ENCODE peak calls at places on chromosomes 16 and 17, in seven cellular contexts. S is epithelial cell of prostate, E is transverse colon, I is left ventricle myocardium inferior, X is stomach, H is sigmoid colon, R is A549. G is an unnamed sample.

GRCh38 chr17:50877838-50878237 is 11.7 kb upstream of the TOB1 start:
- DNase-seq in S (no peak), E (no peak), I (no peak), X (no peak), H (no peak), R (no peak), G (no peak)

GRCh38 chr16:8310356-8310755 is 280.0 kb downstream of the TMEM114 start:
- DNase-seq in S (no peak), E (no peak), I (no peak), X (no peak), H (no peak), R (no peak), G (no peak)

GRCh38 chr16:74726736-74727135 is 26.1 kb upstream of the MLKL start:
- DNase-seq in S (no peak), E (peak), I (no peak), X (no peak), H (no peak), R (no peak), G (no peak)

GRCh38 chr17:67111808-67112207 is 67.5 kb downstream of the CACNG1 start:
- DNase-seq in S (no peak), E (no peak), I (no peak), X (no peak), H (no peak), R (no peak), G (no peak)

GRCh38 chr17:68006797-68007196 is 10.5 kb upstream of the C17orf58 start:
- DNase-seq in S (no peak), E (no peak), I (peak), X (no peak), H (no peak), R (no peak), G (no peak)

GRCh38 chr16:68257906-68258800 is 6.2 kb upstream of the SLC7A6 start:
- DNase-seq in S (peak), E (peak), I (peak), X (no peak), H (peak), R (no peak), G (no peak)

GRCh38 chr16:67433131-67433719 is 2.3 kb downstream of the HSD11B2 start:
- DNase-seq in S (no peak), E (no peak), I (no peak), X (no peak), H (no peak), R (no peak), G (no peak)

GRCh38 chr16:57036945-57037344 is 47.6 kb downstream of the NLRC5 start:
- DNase-seq in S (no peak), E (no peak), I (no peak), X (no peak), H (no peak), R (no peak), G (no peak)

GRCh38 chr16:61791465-61791864 is 244.8 kb downstream of the CDH8 start:
- DNase-seq in S (no peak), E (no peak), I (no peak), X (no peak), H (no peak), R (no peak), G (no peak)

GRCh38 chr17:46044286-46044928 is 45.4 kb downstream of the STH start:
- DNase-seq in S (peak), E (peak), I (no peak), X (peak), H (peak), R (peak), G (no peak)

GRCh38 chr17:68613739-68614298 is 12.7 kb upstream of the FAM20A start:
- DNase-seq in S (no peak), E (no peak), I (no peak), X (no peak), H (no peak), R (peak), G (peak)

GRCh38 chr17:81429353-81429774 is 34.1 kb downstream of the BAHCC1 start:
- DNase-seq in S (no peak), E (peak), I (peak), X (peak), H (peak), R (peak), G (peak)

GRCh38 chr16:60684002-60684401 is 1352.2 kb downstream of the CDH8 start:
- DNase-seq in S (no peak), E (no peak), I (no peak), X (no peak), H (no peak), R (no peak), G (no peak)

GRCh38 chr17:20063665-20064648 is 54.8 kb downstream of the SPECC1 start:
- DNase-seq in S (peak), E (peak), I (peak), X (peak), H (peak), R (peak), G (no peak)

GRCh38 chr16:86199182-86199581 is 300.2 kb downstream of the IRF8 start:
- DNase-seq in S (no peak), E (no peak), I (no peak), X (no peak), H (no peak), R (no peak), G (no peak)

GRCh38 chr16:65621640-65622039 is 499.8 kb upstream of the CDH11 start:
- DNase-seq in S (no peak), E (no peak), I (peak), X (no peak), H (no peak), R (no peak), G (no peak)

GRCh38 chr16:29767062-29767461 is 11.0 kb upstream of the ZG16 start:
- DNase-seq in S (no peak), E (no peak), I (no peak), X (no peak), H (no peak), R (no peak), G (no peak)

GRCh38 chr17:81440511-81441244 is 45.4 kb downstream of the BAHCC1 start:
- DNase-seq in S (no peak), E (no peak), I (no peak), X (no peak), H (no peak), R (peak), G (no peak)

GRCh38 chr17:1473841-1474240 is 17.8 kb upstream of the CRK start:
- DNase-seq in S (no peak), E (no peak), I (no peak), X (no peak), H (no peak), R (no peak), G (no peak)

GRCh38 chr16:57810197-57811024 is 8.1 kb upstream of the KIFC3 start:
- DNase-seq in S (peak), E (peak), I (peak), X (peak), H (peak), R (peak), G (peak)

GRCh38 chr17:44556114-44556853 is 1.0 kb upstream of the FZD2 start:
- DNase-seq in S (no peak), E (peak), I (peak), X (peak), H (peak), R (peak), G (no peak)

GRCh38 chr16:46789499-46790414 is 41.2 kb downstream of the C16orf87 start:
- DNase-seq in S (no peak), E (peak), I (peak), X (peak), H (peak), R (peak), G (peak)

GRCh38 chr16:57529324-57530103 is 6.9 kb downstream of the CCDC102A start:
- DNase-seq in S (no peak), E (peak), I (peak), X (no peak), H (peak), R (no peak), G (no peak)

GRCh38 chr17:75652934-75653549 is 13.9 kb downstream of the RECQL5 start:
- DNase-seq in S (no peak), E (no peak), I (no peak), X (no peak), H (peak), R (peak), G (no peak)

GRCh38 chr16:50924759-50925545 is 183.1 kb downstream of the CYLD start:
- DNase-seq in S (peak), E (no peak), I (no peak), X (no peak), H (no peak), R (no peak), G (no peak)

GRCh38 chr17:30165960-30166359 is 49.3 kb downstream of the NSRP1 start:
- DNase-seq in S (no peak), E (no peak), I (no peak), X (no peak), H (no peak), R (no peak), G (no peak)

GRCh38 chr16:19095699-19096098 is 18.1 kb upstream of the ITPRIPL2 start:
- DNase-seq in S (no peak), E (no peak), I (no peak), X (no peak), H (no peak), R (no peak), G (no peak)

GRCh38 chr17:65407017-65407416 is 154.4 kb downstream of the AXIN2 start:
- DNase-seq in S (no peak), E (no peak), I (no peak), X (no peak), H (no peak), R (no peak), G (no peak)

GRCh38 chr17:78645421-78646295 is 68.5 kb upstream of the DNAH17 start:
- DNase-seq in S (no peak), E (peak), I (peak), X (peak), H (peak), R (peak), G (no peak)

GRCh38 chr16:16092925-16093624 is 130.2 kb downstream of the ABCC6 start:
- DNase-seq in S (no peak), E (no peak), I (no peak), X (peak), H (no peak), R (no peak), G (no peak)

GRCh38 chr16:4358831-4359561 is 7.9 kb upstream of the PAM16 start:
- DNase-seq in S (no peak), E (peak), I (peak), X (peak), H (peak), R (peak), G (peak)

GRCh38 chr17:82058230-82058854 is 6.6 kb downstream of the GPS1 start:
- DNase-seq in S (no peak), E (no peak), I (no peak), X (peak), H (no peak), R (no peak), G (no peak)

GRCh38 chr17:45791935-45792334 is 7.8 kb downstream of the CRHR1 start:
- DNase-seq in S (peak), E (no peak), I (no peak), X (peak), H (no peak), R (no peak), G (peak)

GRCh38 chr17:7557825-7558543 is 566 bp upstream of the TNFSF13 start:
- DNase-seq in S (no peak), E (peak), I (peak), X (peak), H (peak), R (no peak), G (peak)
- H3K27ac ChIP-seq in S (peak), E (peak), I (peak), X (peak), H (peak), R (peak), G (peak)

DNA sequence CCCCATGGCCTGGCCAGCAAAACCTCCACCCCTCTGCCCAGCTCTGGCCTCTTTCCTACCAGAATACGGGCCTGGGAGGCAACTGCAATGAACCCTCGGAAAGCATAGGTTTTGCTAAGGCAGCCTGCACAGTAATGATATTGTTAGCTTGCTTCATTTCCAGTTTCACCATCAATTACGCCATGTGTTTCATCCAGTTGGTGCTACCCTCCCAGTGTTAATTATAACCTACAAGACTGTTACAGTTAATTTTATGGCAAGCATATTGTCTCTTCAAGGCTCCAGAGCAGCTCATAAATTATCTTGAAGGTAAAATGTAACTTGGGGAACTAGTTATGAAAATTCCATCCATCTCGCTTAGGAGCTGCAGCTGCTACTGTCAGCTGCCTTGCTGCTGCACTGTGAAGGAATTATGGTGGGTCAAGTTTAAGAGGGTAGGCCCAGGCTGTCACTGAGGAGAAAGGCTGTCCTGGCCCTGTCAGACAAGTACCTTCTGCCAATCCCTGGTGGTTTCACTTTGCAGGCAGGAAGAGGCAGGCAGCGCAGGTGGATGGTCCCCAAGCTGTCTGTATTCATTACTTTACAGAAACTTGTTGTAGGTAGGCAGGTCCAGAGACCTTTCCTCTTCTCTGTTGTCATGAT is 242.9 kb downstream of the FTO start:
- DNase-seq in S (no peak), E (no peak), I (no peak), X (no peak), H (no peak), R (no peak), G (no peak)
- H3K27ac ChIP-seq in S (no peak), E (no peak), I (no peak), X (no peak), H (no peak), R (no peak), G (no peak)

DNA sequence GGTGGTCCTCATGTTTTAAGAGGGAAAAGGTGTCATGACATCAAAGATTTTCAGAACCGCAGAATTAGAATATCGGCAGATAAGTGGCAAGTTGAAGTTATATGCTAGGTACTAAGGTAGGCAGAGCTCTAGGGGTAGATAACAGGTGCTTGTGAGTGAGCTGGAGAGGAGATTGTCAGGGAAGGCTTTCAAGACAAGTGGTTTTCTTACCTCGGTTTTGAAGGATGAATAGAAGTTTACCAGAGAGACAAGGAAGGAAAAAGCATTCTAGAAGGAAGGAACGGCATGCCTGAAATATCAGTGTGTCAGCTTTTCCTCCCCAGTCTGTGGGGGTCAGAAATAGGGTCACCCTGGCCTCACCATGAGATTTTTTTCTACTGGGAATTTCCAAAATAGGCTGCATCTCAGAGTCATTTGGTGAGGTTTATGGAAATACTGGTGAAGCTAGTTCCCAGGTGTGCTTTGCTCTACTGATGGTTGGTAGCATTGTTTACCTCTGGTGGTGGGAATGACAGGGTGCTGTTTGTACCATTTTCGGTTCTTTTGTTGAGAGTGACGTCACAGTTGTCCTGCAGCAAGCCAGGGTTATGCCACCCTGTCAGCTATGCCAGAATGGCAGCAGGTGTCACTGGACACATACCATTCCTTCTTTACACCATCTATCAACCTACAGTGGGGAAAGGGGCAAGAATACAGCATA is 112.5 kb downstream of the MSI2 start:
- DNase-seq in S (no peak), E (peak), I (no peak), X (no peak), H (no peak), R (no peak), G (no peak)
- H3K27ac ChIP-seq in S (peak), E (no peak), I (peak), X (no peak), H (no peak), R (peak), G (peak)

DNA sequence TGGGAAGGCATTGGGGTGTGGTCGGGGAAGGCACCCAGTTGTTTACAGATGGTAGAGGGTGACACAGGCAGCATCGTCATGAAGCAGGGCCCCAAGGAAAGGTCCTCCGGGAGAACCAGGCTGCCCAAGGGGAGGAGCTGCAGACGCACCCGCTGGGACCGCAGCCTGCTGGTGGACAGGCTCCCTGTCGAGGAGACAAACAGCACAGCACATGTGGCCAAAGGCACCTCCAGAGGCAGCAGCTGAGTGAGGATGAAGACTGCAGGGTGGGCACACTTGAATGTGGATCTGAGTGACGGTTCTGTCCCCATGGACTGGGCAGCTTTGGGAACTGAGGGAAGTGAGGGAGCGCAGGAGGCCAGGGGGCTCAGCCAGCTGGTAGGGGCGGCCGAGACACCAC is 12.4 kb downstream of the CHMP1A start:
- DNase-seq in S (no peak), E (no peak), I (no peak), X (no peak), H (no peak), R (no peak), G (no peak)
- H3K27ac ChIP-seq in S (no peak), E (no peak), I (no peak), X (no peak), H (no peak), R (no peak), G (no peak)

DNA sequence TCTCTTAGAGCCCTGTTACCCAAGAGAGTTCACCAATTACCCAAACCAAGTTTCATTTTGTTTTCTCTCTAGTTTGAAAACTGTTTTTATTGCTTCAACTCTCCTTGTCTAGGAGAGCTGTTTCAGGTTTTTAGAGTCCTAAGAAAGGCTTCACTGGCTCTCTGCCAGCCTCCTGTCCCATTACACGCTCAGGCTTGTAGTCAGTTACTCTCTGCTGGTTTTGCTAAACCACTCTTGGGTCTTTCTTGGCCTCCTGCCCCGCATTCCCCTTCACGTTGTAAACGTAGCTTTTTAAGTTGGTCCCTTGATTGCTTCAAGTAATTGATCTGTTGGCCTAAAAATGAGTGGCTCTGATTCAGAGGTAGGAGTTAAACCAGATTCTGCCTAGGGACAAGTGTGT is 529.1 kb downstream of the MAF start:
- DNase-seq in S (no peak), E (peak), I (no peak), X (no peak), H (peak), R (no peak), G (no peak)
- H3K27ac ChIP-seq in S (no peak), E (peak), I (no peak), X (peak), H (peak), R (no peak), G (no peak)

GRCh38 chr17:40112191-40112590 is 9.6 kb upstream of the MSL1 start:
- DNase-seq in S (no peak), E (no peak), I (no peak), X (no peak), H (peak), R (no peak), G (peak)
- H3K27ac ChIP-seq in S (peak), E (peak), I (peak), X (peak), H (peak), R (peak), G (peak)

GRCh38 chr16:70523013-70523620 is at the start of gene COG4:
- DNase-seq in S (peak), E (peak), I (peak), X (peak), H (peak), R (peak), G (peak)
- H3K27ac ChIP-seq in S (peak), E (peak), I (peak), X (peak), H (peak), R (peak), G (peak)

G was measured in pancreas.